ENCODE peak calls at places on chromosome 17, in ten cellular contexts. G is CD8-positive, alpha-beta T cell; U is fibroblast of the aortic adventitia; T is uterus; X is CD8-positive, alpha-beta memory T cell; B is skeletal muscle cell; E is fibroblast of lung; I is prostate gland; F is bronchial epithelial cell; Z is fibroblast of mammary gland. C is an unnamed sample.
A peak's percentile ranks its signal among the peaks of the same experiment; 100 is the strongest.

GRCh38 chr17:32769846-32770245 is 107.1 kb downstream of the MYO1D start:
- DNase-seq in Z (peak; percentile 8), T (no peak), F (peak; percentile 72), G (no peak), E (no peak), B (no peak), I (no peak), X (no peak), U (no peak), C (no peak)

GRCh38 chr17:48577330-48577945 is 712 bp downstream of the HOXB4 start:
- DNase-seq in X (no peak), Z (peak; percentile 61), E (no peak), I (no peak), F (no peak), T (no peak), B (no peak), U (peak; percentile 81), G (no peak), C (no peak)

GRCh38 chr17:35726609-35727460 is 4.6 kb upstream of the RASL10B start:
- DNase-seq in T (peak; percentile 34), B (peak; percentile 95), F (peak; percentile 41), X (no peak), Z (peak; percentile 80), G (no peak), U (peak; percentile 77), E (peak; percentile 76), I (no peak), C (peak; percentile 86)

GRCh38 chr17:39536468-39536867 is 71.3 kb downstream of the NEUROD2 start:
- DNase-seq in I (no peak), E (no peak), T (no peak), F (no peak), U (no peak), B (no peak), Z (no peak), X (no peak), G (no peak), C (no peak)

GRCh38 chr17:67390006-67390645 is 13.0 kb downstream of the PITPNC1 start:
- DNase-seq in Z (no peak), F (no peak), B (no peak), U (peak; percentile 34), I (peak; percentile 32), T (no peak), X (no peak), E (no peak), G (no peak), C (no peak)

GRCh38 chr17:33493566-33493965 is 200.5 kb upstream of the ASIC2 start:
- DNase-seq in Z (no peak), I (no peak), G (no peak), F (no peak), T (no peak), U (no peak), E (no peak), X (no peak), B (no peak), C (no peak)

GRCh38 chr17:48429638-48430586 is at the start of gene SKAP1:
- DNase-seq in B (no peak), G (peak; percentile 33), F (no peak), T (no peak), I (no peak), X (peak; percentile 60), Z (no peak), E (no peak), U (no peak), C (no peak)

GRCh38 chr17:78338860-78339259 is 21.0 kb downstream of the SOCS3 start:
- DNase-seq in E (no peak), T (no peak), F (peak; percentile 96), U (no peak), B (no peak), I (no peak), G (no peak), Z (no peak), X (no peak), C (no peak)

GRCh38 chr17:68301438-68301959 is 10.2 kb downstream of the ARSG start:
- DNase-seq in E (no peak), F (no peak), B (no peak), Z (no peak), I (no peak), T (no peak), X (no peak), G (no peak), U (no peak), C (no peak)

GRCh38 chr17:63276376-63276775 is 169.7 kb downstream of the CYB561 start:
- DNase-seq in F (no peak), G (no peak), I (no peak), Z (no peak), E (no peak), B (no peak), T (no peak), U (no peak), X (no peak), C (no peak)

GRCh38 chr17:50187403-50187735 is 14.1 kb downstream of the COL1A1 start:
- DNase-seq in Z (no peak), G (no peak), E (peak; percentile 77), I (no peak), U (peak; percentile 79), F (no peak), T (no peak), X (no peak), B (no peak), C (no peak)

GRCh38 chr17:77622627-77623026 is 335.9 kb upstream of the TNRC6C start:
- DNase-seq in F (peak; percentile 93), U (no peak), B (no peak), Z (no peak), G (no peak), X (no peak), I (no peak), T (no peak), E (peak; percentile 17), C (no peak)

GRCh38 chr17:49557204-49558024 is 18.3 kb upstream of the NXPH3 start:
- DNase-seq in Z (peak; percentile 57), I (no peak), T (no peak), X (no peak), B (no peak), E (peak; percentile 31), U (peak; percentile 50), G (no peak), F (peak; percentile 51), C (peak; percentile 38)

GRCh38 chr17:43401293-43401692 is 2.5 kb downstream of the ARL4D start:
- DNase-seq in E (peak; percentile 79), B (peak; percentile 52), X (no peak), I (no peak), T (no peak), U (peak; percentile 78), G (no peak), F (peak; percentile 90), Z (peak; percentile 90), C (peak; percentile 66)
- H3K4me3 ChIP-seq in E (peak overlapping the region; percentile 12), B (peak overlapping the region; percentile 84), X (no peak overlapping the region), I (no peak overlapping the region), T (peak overlapping the region; percentile 91), U (peak overlapping the region; percentile 97), G (no peak overlapping the region), F (peak overlapping the region; percentile 90), Z (peak overlapping the region; percentile 79), C (no peak overlapping the region)

DNA sequence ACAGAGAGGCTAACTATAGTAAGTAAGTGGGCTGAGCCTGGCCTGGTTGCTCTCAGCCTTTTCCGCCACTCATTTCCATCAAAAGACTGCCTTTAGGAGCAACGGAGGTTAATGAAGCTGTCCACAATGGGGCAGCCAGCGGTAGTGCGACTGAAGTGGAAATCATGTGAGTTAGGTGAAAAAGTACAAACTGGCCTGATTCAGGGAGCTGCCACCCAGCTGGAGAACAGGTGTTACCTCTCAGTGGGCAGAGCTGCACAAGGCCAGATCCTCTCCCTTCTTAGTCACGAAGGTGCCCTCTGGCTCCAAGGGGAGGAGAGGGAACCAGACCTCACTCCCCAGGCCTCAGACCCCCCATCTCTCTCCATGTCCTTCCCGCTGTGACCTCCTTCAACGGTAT is 34.4 kb upstream of the CDRT4 start:
- DNase-seq in E (no peak), G (no peak), U (no peak), T (no peak), B (no peak), F (no peak), I (no peak), X (no peak), Z (no peak), C (no peak)
- H3K4me3 ChIP-seq in E (no peak overlapping the region), G (no peak overlapping the region), U (no peak overlapping the region), T (no peak overlapping the region), B (no peak overlapping the region), F (no peak overlapping the region), I (no peak overlapping the region), X (no peak overlapping the region), Z (no peak overlapping the region), C (no peak overlapping the region)

GRCh38 chr17:17716837-17717523 is 35.7 kb downstream of the RAI1 start:
- DNase-seq in B (no peak), T (no peak), X (no peak), I (no peak), Z (no peak), G (no peak), U (no peak), E (no peak), F (no peak), C (no peak)

GRCh38 chr17:17714879-17715278 is 33.6 kb downstream of the RAI1 start:
- DNase-seq in G (no peak), Z (no peak), X (no peak), F (no peak), B (no peak), E (no peak), U (no peak), I (no peak), T (no peak), C (no peak)

GRCh38 chr17:17712268-17712924 is 31.1 kb downstream of the RAI1 start:
- DNase-seq in E (peak; percentile 88), T (no peak), F (peak; percentile 74), I (no peak), G (no peak), Z (peak; percentile 88), X (no peak), U (peak; percentile 57), B (peak; percentile 78), C (peak; percentile 87)

GRCh38 chr17:17713839-17714238 is 32.6 kb downstream of the RAI1 start:
- DNase-seq in I (no peak), Z (peak; percentile 74), T (no peak), B (no peak), X (no peak), U (peak; percentile 61), G (no peak), F (peak; percentile 47), E (peak; percentile 84), C (peak; percentile 55)

DNA sequence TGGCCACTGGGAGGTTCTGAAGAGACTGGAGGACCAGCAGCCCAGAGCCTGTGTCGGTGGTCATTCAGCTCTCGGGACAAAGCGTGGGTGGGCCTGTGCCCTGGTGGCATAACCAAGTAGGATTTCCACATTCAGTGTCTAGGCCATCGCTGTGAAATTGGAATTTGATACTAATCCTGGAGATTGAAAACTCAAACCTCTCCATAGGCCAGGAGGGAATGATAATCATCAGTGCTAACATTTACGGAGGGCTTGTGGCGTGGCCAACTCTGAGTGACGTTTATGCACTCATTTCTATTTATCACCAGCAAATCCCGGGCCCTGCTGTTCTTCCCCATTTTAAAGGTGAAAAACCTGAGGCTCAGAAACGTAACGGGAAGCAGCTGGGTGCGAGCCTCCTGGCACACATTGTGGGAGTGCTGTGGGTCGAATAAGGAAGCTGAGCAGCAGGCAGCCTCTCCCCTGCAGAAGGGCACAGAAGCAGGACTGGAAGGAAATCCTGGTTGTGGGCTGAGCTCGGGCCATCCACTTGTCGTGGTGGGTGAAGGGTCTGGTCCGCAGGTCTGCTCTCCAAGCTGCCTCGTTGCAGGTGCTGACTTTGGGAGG is 33.1 kb downstream of the RAI1 start:
- DNase-seq in G (no peak), X (no peak), Z (no peak), B (no peak), E (no peak), I (no peak), F (no peak), U (no peak), T (no peak), C (no peak)
- H3K4me3 ChIP-seq in G (no peak overlapping the region), X (no peak overlapping the region), Z (no peak overlapping the region), B (no peak overlapping the region), E (no peak overlapping the region), I (no peak overlapping the region), F (no peak overlapping the region), U (no peak overlapping the region), T (no peak overlapping the region), C (no peak overlapping the region)

GRCh38 chr17:79812206-79812968 is 15.5 kb upstream of the CBX8 start:
- DNase-seq in G (no peak), E (no peak), Z (no peak), U (no peak), B (no peak), I (no peak), T (no peak), X (no peak), F (no peak), C (no peak)
- H3K4me3 ChIP-seq in G (no peak overlapping the region), E (no peak overlapping the region), Z (peak overlapping the region; percentile 21), U (no peak overlapping the region), B (peak overlapping the region; percentile 40), I (peak overlapping the region; percentile 35), T (no peak overlapping the region), X (no peak overlapping the region), F (peak overlapping the region; percentile 20), C (peak overlapping the region; percentile 42)